ENCODE peak calls at places on chromosomes 2 and 18, in nine cellular contexts. Q, O, G, F, C, N, A, R and V are unnamed samples.

GRCh38 chr2:240233891-240234502 is 93.5 kb upstream of the OTOS start:
- DNase-seq in Q (peak), O (no peak), G (no peak), F (peak), C (no peak), N (peak), A (no peak), R (peak), V (no peak)

GRCh38 chr2:52220393-52220792 is 1188.5 kb upstream of the NRXN1 start:
- DNase-seq in Q (no peak), O (no peak), G (peak), F (no peak), C (no peak), N (no peak), A (no peak), R (no peak), V (no peak)

GRCh38 chr2:100588071-100588786 is 25.4 kb downstream of the PDCL3 start:
- DNase-seq in Q (no peak), O (no peak), G (peak), F (no peak), C (peak), N (no peak), A (peak), R (no peak), V (peak)

GRCh38 chr2:232979871-232980461 is 33.1 kb downstream of the NGEF start:
- DNase-seq in Q (peak), O (no peak), G (peak), F (no peak), C (peak), N (peak), A (peak), R (no peak), V (peak)

GRCh38 chr2:221969087-221969829 is 329.5 kb downstream of the PAX3 start:
- DNase-seq in Q (no peak), O (no peak), G (peak), F (peak), C (peak), N (no peak), A (peak), R (no peak), V (peak)

GRCh38 chr18:6543330-6543908 is 128.7 kb upstream of the L3MBTL4 start:
- DNase-seq in Q (peak), O (no peak), G (peak), F (no peak), C (no peak), N (no peak), A (peak), R (no peak), V (peak)

GRCh38 chr18:36309436-36310391 is 12.2 kb downstream of the FHOD3 start:
- DNase-seq in Q (peak), O (peak), G (peak), F (no peak), C (peak), N (peak), A (peak), R (peak), V (peak)

GRCh38 chr18:46555724-46556123 is 101.3 kb downstream of the LOXHD1 start:
- DNase-seq in Q (peak), O (no peak), G (no peak), F (peak), C (no peak), N (no peak), A (no peak), R (no peak), V (peak)

GRCh38 chr2:40428434-40428833 is 23.5 kb downstream of the SLC8A1 start:
- DNase-seq in Q (no peak), O (no peak), G (no peak), F (no peak), C (no peak), N (no peak), A (no peak), R (no peak), V (no peak)

GRCh38 chr2:240594511-240595380 is 8.2 kb downstream of the CAPN10 start:
- DNase-seq in Q (peak), O (no peak), G (no peak), F (peak), C (no peak), N (peak), A (no peak), R (peak), V (no peak)

GRCh38 chr18:3652380-3653262 is 202.6 kb downstream of the TGIF1 start:
- DNase-seq in Q (peak), O (peak), G (peak), F (peak), C (peak), N (peak), A (peak), R (no peak), V (peak)

GRCh38 chr2:198928026-198928425 is 529.7 kb downstream of the SATB2 start:
- DNase-seq in Q (no peak), O (no peak), G (no peak), F (peak), C (no peak), N (no peak), A (no peak), R (no peak), V (no peak)

GRCh38 chr2:198930170-198930569 is 527.6 kb downstream of the SATB2 start:
- DNase-seq in Q (peak), O (no peak), G (no peak), F (no peak), C (no peak), N (no peak), A (no peak), R (no peak), V (no peak)
- TF ChIP-seq CTCF in Q (peak), O (no peak), G (no peak), F (no peak), C (peak), N (peak), A (peak), R (no peak), V (no peak)

GRCh38 chr2:20446280-20446916 is 476 bp upstream of the RHOB start:
- DNase-seq in Q (no peak), O (no peak), G (no peak), F (no peak), C (peak), N (no peak), A (no peak), R (peak), V (no peak)

GRCh38 chr2:20443276-20443920 is 3.5 kb upstream of the RHOB start:
- DNase-seq in Q (peak), O (no peak), G (peak), F (no peak), C (no peak), N (no peak), A (peak), R (peak), V (peak)

GRCh38 chr2:20446917-20447436 is at the start of gene RHOB:
- DNase-seq in Q (peak), O (peak), G (peak), F (peak), C (peak), N (peak), A (peak), R (peak), V (peak)

GRCh38 chr2:20444113-20444992 is 2.5 kb upstream of the RHOB start:
- DNase-seq in Q (peak), O (no peak), G (peak), F (no peak), C (peak), N (no peak), A (peak), R (no peak), V (no peak)

DNA sequence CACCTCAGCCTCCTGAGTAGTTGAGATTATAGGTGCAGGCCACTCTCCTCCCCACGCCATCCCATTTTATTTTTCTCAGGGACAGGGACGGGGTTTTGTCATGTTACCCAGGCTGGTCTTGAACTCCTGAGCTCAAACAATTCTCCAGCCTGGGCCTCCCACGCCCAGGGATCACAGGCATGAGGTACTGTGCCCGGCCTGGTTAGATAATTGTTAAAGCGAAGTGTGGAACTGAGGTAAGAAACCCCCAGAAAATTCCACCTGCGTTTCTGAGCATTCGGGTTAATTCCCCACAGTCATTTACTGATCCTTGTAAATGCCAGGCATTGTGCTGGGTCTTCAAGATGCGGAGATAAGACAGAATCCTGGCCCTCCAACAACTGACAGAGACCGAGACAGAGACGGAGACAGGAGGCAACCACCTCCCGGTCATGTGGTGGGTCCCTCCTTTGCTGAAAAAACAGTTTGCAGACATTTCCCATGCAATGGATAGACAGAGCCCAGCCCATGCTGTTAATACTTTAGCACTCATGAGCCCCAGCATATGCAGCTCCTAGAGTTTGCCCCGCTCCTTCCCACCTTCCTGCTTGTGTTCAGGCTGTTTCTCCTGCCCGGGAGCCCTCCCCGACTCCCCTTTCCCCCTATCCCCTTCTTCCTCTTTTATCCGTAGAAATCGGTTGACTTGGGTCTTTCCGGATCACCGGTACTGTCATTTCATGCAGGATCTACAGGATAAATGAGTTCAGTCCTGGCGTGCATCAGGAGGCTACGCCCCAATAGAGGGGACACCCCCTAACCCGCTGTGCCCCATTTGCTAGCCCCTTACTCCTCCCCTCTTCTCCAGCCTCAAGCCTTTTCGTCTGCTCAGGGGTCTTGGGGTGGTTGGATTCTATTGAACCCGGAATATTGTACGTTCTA is 1.6 kb upstream of the RHOB start:
- DNase-seq in Q (peak), O (no peak), G (no peak), F (no peak), C (no peak), N (no peak), A (no peak), R (peak), V (no peak)
- H3K4me3 ChIP-seq in Q (no peak), O (no peak), G (no peak), F (no peak), C (no peak), N (no peak), A (no peak), R (peak), V (no peak)

GRCh38 chr18:53864758-53865157 is 359.7 kb downstream of the MBD2 start:
- DNase-seq in Q (no peak), O (no peak), G (no peak), F (no peak), C (peak), N (no peak), A (no peak), R (no peak), V (peak)
- TF ChIP-seq CTCF in Q (peak), O (no peak), G (no peak), F (no peak), C (no peak), N (peak), A (no peak), R (no peak), V (peak)

DNA sequence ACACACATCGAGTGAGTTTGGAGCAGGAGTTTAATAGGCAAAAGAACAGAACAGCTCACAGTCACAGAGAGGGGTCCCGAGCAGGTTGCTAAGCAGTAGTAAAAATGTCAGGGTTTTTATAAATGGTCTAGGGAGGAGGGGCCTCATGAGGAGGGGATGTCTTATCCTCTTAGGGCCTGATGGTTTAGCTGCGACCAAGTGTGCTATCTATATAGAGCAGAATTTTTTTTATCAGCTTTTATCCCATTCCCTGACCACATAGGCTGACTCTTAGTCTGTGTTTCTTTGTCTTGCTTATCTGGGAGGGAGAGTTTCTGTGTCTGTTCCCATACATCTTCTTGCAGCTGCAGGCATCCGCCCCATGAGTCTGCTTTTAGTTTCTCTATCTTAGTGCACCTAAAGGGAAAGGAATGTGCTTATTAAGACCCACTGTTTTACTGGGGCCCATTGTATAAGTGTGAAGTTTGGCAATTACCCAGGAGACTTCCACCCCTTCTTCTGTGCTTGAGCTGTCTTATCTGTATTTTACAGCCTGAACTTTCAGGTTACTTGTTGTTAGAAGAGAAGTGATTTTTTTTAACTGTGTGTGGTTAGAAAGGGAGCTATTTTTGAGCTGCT is 30.4 kb upstream of the GMCL1 start:
- DNase-seq in Q (peak), O (no peak), G (peak), F (no peak), C (peak), N (no peak), A (peak), R (no peak), V (peak)
- H3K4me3 ChIP-seq in Q (peak), O (peak), G (peak), F (no peak), C (peak), N (peak), A (no peak), R (peak), V (no peak)

DNA sequence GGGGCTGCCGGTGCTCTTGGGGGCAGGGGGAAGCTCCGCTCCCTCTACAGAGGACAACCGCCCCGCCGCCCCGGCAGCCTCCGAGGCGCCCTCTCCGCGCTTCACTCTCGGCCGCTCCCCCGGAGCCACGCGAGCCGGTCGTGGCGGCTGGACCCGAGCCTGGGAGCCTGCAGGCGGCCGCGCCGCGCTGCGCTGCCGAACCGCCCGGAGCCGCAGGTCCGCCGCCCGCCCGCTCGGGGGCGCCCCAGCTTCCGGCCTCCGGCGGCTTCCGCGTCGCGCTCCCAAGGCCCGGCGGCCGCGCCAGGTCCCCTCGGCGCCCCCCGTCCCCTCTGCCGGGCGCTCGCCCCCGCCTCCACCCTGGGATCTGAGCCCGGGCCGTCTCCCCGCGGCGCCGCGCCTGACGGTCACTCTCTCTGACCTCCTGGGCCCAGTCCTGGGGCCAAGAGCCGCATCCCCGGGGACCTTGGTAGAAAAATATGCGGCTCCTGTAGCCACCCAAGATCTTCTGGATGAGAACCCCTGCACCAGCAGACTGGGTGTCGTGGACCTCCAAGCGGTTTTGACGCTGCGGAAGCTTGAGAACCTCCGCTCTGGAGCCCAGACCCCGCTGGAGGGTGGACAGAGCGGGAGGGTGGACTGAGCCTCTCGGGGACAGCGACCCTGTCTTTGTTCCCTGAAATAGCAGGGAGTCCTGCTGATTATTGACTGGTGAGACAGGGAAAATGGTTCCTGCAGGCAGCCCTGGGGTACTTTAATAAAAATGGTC is 44.3 kb downstream of the SERTAD2 start:
- DNase-seq in Q (peak), O (no peak), G (no peak), F (no peak), C (no peak), N (no peak), A (peak), R (peak), V (no peak)
- TF ChIP-seq CTCF in Q (peak), O (peak), G (no peak), F (no peak), C (peak), N (peak), A (no peak), R (peak), V (peak)